ENCODE peak calls at places on chromosomes 2 and 18, in six cellular contexts. B, K, A, P, Y and Q are unnamed samples.

GRCh38 chr2:211487746-211488145 is 931.3 kb downstream of the CPS1 start:
- DNase-seq in B (no peak), K (no peak), A (no peak), P (peak; percentile 70), Y (no peak), Q (no peak)

GRCh38 chr2:66438498-66439290 is 3.8 kb downstream of the MEIS1 start:
- DNase-seq in B (no peak), K (no peak), A (peak; percentile 48), P (no peak), Y (no peak), Q (peak; percentile 36)

GRCh38 chr2:13537771-13538349 is 821.1 kb downstream of the TRIB2 start:
- DNase-seq in B (no peak), K (no peak), A (no peak), P (no peak), Y (no peak), Q (no peak)

GRCh38 chr2:186690796-186691195 is 3.1 kb upstream of the FAM171B start:
- DNase-seq in B (peak; percentile 40), K (no peak), A (no peak), P (no peak), Y (no peak), Q (no peak)

GRCh38 chr2:223643310-223643709 is 41.1 kb upstream of the SCG2 start:
- DNase-seq in B (no peak), K (peak; percentile 16), A (no peak), P (no peak), Y (no peak), Q (no peak)

GRCh38 chr2:11414372-11415124 is 51.4 kb downstream of the E2F6 start:
- DNase-seq in B (no peak), K (no peak), A (no peak), P (no peak), Y (no peak), Q (no peak)

GRCh38 chr18:27921904-27922541 is 254.9 kb downstream of the CDH2 start:
- DNase-seq in B (peak; percentile 94), K (peak; percentile 24), A (peak; percentile 49), P (peak; percentile 26), Y (no peak), Q (no peak)

GRCh38 chr2:171522057-171522803 is at the start of gene CYBRD1:
- DNase-seq in B (no peak), K (peak; percentile 92), A (peak; percentile 91), P (peak; percentile 63), Y (no peak), Q (no peak)

GRCh38 chr18:32389868-32390267 is 80.8 kb downstream of the GAREM1 start:
- DNase-seq in B (no peak), K (no peak), A (no peak), P (no peak), Y (no peak), Q (no peak)

GRCh38 chr2:100812573-100812972 is 7.4 kb upstream of the NPAS2 start:
- DNase-seq in B (no peak), K (no peak), A (no peak), P (no peak), Y (no peak), Q (no peak)

GRCh38 chr2:235238537-235238936 is 255.3 kb upstream of the AGAP1 start:
- DNase-seq in B (peak; percentile 10), K (peak; percentile 85), A (peak; percentile 93), P (no peak), Y (no peak), Q (no peak)

GRCh38 chr2:30683240-30683956 is 123.8 kb downstream of the CAPN13 start:
- DNase-seq in B (no peak), K (no peak), A (no peak), P (no peak), Y (no peak), Q (no peak)

GRCh38 chr2:88590998-88591613 is 36.2 kb downstream of the EIF2AK3 start:
- DNase-seq in B (peak; percentile 82), K (peak; percentile 80), A (peak; percentile 79), P (peak; percentile 69), Y (no peak), Q (peak; percentile 69)

GRCh38 chr2:208984376-208985100 is 439.3 kb upstream of the MAP2 start:
- DNase-seq in B (peak; percentile 1), K (no peak), A (peak; percentile 42), P (no peak), Y (no peak), Q (no peak)

GRCh38 chr2:1640301-1641135 is 103.8 kb downstream of the PXDN start:
- DNase-seq in B (no peak), K (no peak), A (no peak), P (no peak), Y (no peak), Q (no peak)

GRCh38 chr2:230770804-230771203 is 58.2 kb downstream of the CAB39 start:
- DNase-seq in B (no peak), K (no peak), A (no peak), P (no peak), Y (no peak), Q (no peak)

GRCh38 chr2:44362207-44363015 is 664 bp downstream of the CAMKMT start:
- DNase-seq in B (peak; percentile 52), K (peak; percentile 54), A (peak; percentile 83), P (peak; percentile 66), Y (no peak), Q (peak; percentile 42)

GRCh38 chr2:166128156-166128505 is 311 bp upstream of the SCN1A start:
- DNase-seq in B (no peak), K (no peak), A (no peak), P (no peak), Y (no peak), Q (no peak)

GRCh38 chr18:56795381-56795780 is 144.2 kb downstream of the WDR7 start:
- DNase-seq in B (peak; percentile 10), K (peak; percentile 7), A (peak; percentile 44), P (no peak), Y (no peak), Q (no peak)

GRCh38 chr2:9382604-9383235 is 40.6 kb downstream of the ITGB1BP1 start:
- DNase-seq in B (peak; percentile 10), K (no peak), A (peak; percentile 40), P (no peak), Y (no peak), Q (no peak)

GRCh38 chr18:48951448-48952286 is 902 bp upstream of the SMAD7 start:
- DNase-seq in B (peak; percentile 61), K (peak; percentile 91), A (peak; percentile 95), P (peak; percentile 92), Y (no peak), Q (peak; percentile 95)

GRCh38 chr2:12381543-12382323 is 335.0 kb upstream of the TRIB2 start:
- DNase-seq in B (no peak), K (no peak), A (no peak), P (peak; percentile 73), Y (no peak), Q (no peak)

GRCh38 chr2:100197643-100198153 is 55.3 kb upstream of the AFF3 start:
- DNase-seq in B (no peak), K (peak; percentile 40), A (peak; percentile 59), P (peak; percentile 68), Y (no peak), Q (no peak)

GRCh38 chr2:200367155-200367554 is 60.7 kb downstream of the SPATS2L start:
- DNase-seq in B (no peak), K (peak; percentile 87), A (no peak), P (no peak), Y (no peak), Q (no peak)

GRCh38 chr18:74183110-74183509 is 34.8 kb downstream of the TIMM21 start:
- DNase-seq in B (peak; percentile 33), K (no peak), A (no peak), P (no peak), Y (no peak), Q (no peak)

GRCh38 chr2:109185338-109185737 is 56.3 kb downstream of the SH3RF3 start:
- DNase-seq in B (no peak), K (peak; percentile 74), A (peak; percentile 87), P (no peak), Y (no peak), Q (no peak)

DNA sequence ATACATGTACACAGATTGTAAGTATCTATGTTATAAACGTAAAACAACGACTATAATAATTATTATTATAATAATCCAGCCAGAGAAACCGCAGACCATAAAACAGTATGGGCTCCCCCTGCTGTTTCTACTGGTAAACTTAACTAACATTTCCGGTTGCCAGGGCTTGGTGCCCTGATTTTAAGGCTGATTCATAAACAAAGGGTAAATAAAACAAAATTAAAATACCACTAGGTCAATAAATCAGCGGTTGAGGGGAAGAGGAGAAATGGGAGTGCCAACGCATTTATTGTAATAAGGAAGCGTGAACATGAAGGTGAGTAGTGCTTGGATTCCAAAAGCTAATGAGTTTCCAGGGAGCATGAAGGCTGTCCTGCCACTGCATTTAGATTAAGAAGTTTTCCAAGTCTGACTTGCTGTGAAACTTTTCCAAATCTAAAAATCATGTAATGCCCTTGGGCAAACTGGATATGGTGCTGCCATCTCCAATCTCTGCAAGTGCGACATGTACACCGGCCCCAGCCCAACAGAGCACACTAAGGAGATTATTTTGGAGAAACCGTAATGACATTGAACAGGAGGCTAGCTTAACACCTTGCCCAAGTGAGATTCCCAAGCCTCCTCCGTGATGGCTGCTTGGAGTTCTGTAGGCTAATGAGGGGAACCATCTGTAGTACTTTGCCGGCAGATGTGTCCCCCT is 50.7 kb upstream of the HNRNPA3 start:
- DNase-seq in B (peak; percentile 71), K (peak; percentile 55), A (peak; percentile 83), P (peak; percentile 24), Y (no peak), Q (peak; percentile 28)
- H3K4me3 ChIP-seq in B (no peak overlapping the region), K (no peak overlapping the region), A (no peak overlapping the region), P (no peak overlapping the region), Y (peak overlapping the region; percentile 63), Q (no peak overlapping the region)

DNA sequence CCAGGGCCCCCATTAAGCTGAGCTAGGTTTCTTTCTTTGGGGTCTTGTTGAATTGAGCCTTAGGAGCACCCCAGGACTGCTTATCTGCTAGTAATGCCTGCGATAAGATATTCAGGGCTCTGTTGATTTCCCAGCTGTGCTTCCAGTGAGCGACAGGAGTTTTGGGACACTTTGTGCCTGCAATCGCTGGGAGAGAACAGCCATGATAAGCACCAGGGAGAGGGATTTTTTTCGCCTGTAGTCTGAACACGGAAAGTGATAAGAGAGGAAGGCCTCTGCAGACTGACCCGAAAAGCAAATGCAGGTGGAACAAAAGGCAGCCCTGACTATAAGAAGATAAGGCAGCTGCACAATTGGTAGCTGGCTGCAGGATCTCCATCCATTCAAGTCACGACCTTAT is 244.3 kb downstream of the CNTNAP5 start:
- DNase-seq in B (no peak), K (no peak), A (no peak), P (peak; percentile 7), Y (no peak), Q (no peak)
- TF ChIP-seq EZH2 in B (no peak), K (no peak), A (no peak), P (no peak), Y (no peak), Q (no peak)

GRCh38 chr2:84957771-84958134 is 13.2 kb upstream of the KCMF1 start:
- DNase-seq in B (no peak), K (no peak), A (no peak), P (no peak), Y (no peak), Q (no peak)
- H3K4me3 ChIP-seq in B (peak overlapping the region; percentile 7), K (no peak overlapping the region), A (peak overlapping the region; percentile 0), P (peak overlapping the region; percentile 36), Y (no peak overlapping the region), Q (no peak overlapping the region)

DNA sequence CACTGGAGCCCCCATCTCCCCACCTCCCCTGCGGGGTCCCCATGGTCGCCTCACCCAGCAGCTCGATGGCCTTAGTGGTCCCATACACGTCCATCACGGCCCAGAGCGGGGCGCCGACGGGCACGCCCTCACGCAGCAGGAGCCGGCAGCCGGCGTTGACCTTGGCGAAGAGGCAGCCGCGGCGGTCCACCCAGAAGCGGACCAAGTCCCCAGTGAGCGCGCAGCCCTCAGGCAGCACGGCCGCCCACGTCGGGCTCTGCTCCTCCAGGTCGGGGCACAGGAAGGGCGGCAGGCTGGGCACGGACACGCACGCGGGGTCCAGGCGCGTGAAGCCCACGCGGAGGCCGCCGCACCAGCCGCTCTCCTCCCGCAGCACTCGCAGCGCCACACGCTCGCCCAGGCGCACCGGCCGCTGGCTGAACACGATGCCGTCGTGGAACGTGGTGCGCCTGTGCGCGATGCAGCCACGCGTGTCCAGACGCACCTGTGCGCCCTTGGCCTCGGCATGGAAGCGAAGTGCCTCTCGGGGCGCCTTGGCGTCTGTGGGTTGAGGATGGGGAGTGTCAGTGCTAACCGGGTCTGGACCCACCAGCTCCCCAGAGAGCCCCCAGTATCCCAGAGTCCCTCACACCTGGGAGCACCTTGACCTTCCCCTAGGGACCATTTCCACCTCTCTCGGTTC is 4.6 kb downstream of the NEURL3 start:
- DNase-seq in B (no peak), K (no peak), A (peak; percentile 25), P (no peak), Y (no peak), Q (no peak)
- TF ChIP-seq EZH2 in B (no peak), K (peak; percentile 78), A (no peak), P (no peak), Y (no peak), Q (no peak)